ENCODE peak calls at places on chromosome 19, in four cellular contexts. One of them, this sample, is unnamed.

GRCh38 chr19:13262450-13262849 is 112.2 kb downstream of the IER2 start:
- DNase-seq in EL: peak; percentile 57
- DNase-seq in CD8-positive, alpha-beta memory T cell: no peak
- DNase-seq in uterus: no peak
- DNase-seq in this sample: peak; percentile 68

GRCh38 chr19:13906525-13906904 is 514 bp downstream of the CC2D1A start:
- DNase-seq in EL: peak; percentile 9
- DNase-seq in CD8-positive, alpha-beta memory T cell: peak; percentile 64
- DNase-seq in uterus: no peak
- DNase-seq in this sample: no peak

GRCh38 chr19:44653977-44654784 is 10.5 kb downstream of the PVR start:
- DNase-seq in EL: no peak
- DNase-seq in CD8-positive, alpha-beta memory T cell: peak; percentile 73
- DNase-seq in uterus: peak; percentile 40
- DNase-seq in this sample: peak; percentile 52

GRCh38 chr19:3782330-3782729 is 3.9 kb downstream of the MATK start:
- DNase-seq in EL: no peak
- DNase-seq in CD8-positive, alpha-beta memory T cell: no peak
- DNase-seq in uterus: no peak
- DNase-seq in this sample: no peak

GRCh38 chr19:32168606-32169005 is 176.8 kb upstream of the ZNF507 start:
- DNase-seq in EL: no peak
- DNase-seq in CD8-positive, alpha-beta memory T cell: no peak
- DNase-seq in uterus: no peak
- DNase-seq in this sample: no peak

GRCh38 chr19:48741222-48741999 is 1.0 kb upstream of the RASIP1 start:
- DNase-seq in EL: peak; percentile 18
- DNase-seq in CD8-positive, alpha-beta memory T cell: no peak
- DNase-seq in uterus: no peak
- DNase-seq in this sample: no peak

GRCh38 chr19:52070496-52070895 is 21.9 kb upstream of the ZNF432 start:
- DNase-seq in EL: peak; percentile 53
- DNase-seq in CD8-positive, alpha-beta memory T cell: no peak
- DNase-seq in uterus: no peak
- DNase-seq in this sample: no peak

GRCh38 chr19:3140667-3141038 is 4.8 kb downstream of the GNA15 start:
- DNase-seq in EL: peak; percentile 34
- DNase-seq in CD8-positive, alpha-beta memory T cell: no peak
- DNase-seq in uterus: no peak
- DNase-seq in this sample: no peak

GRCh38 chr19:2188708-2189385 is 25.1 kb downstream of the DOT1L start:
- DNase-seq in EL: peak; percentile 46
- DNase-seq in CD8-positive, alpha-beta memory T cell: no peak
- DNase-seq in uterus: no peak
- DNase-seq in this sample: no peak

GRCh38 chr19:32067686-32068085 is 277.7 kb upstream of the ZNF507 start:
- DNase-seq in EL: no peak
- DNase-seq in CD8-positive, alpha-beta memory T cell: no peak
- DNase-seq in uterus: no peak
- DNase-seq in this sample: no peak

GRCh38 chr19:16202320-16203255 is 4.9 kb downstream of the AP1M1 start:
- DNase-seq in EL: no peak
- DNase-seq in CD8-positive, alpha-beta memory T cell: peak; percentile 27
- DNase-seq in uterus: no peak
- DNase-seq in this sample: peak; percentile 65

GRCh38 chr19:16778796-16779411 is 50.3 kb upstream of the SIN3B start:
- DNase-seq in EL: peak; percentile 74
- DNase-seq in CD8-positive, alpha-beta memory T cell: peak; percentile 52
- DNase-seq in uterus: peak; percentile 37
- DNase-seq in this sample: peak; percentile 84

GRCh38 chr19:41922220-41922576 is 6.1 kb downstream of the ERFL start:
- DNase-seq in EL: no peak
- DNase-seq in CD8-positive, alpha-beta memory T cell: no peak
- DNase-seq in uterus: no peak
- DNase-seq in this sample: no peak

GRCh38 chr19:47274891-47275865 is 493 bp downstream of the INAFM1 start:
- DNase-seq in EL: no peak
- DNase-seq in CD8-positive, alpha-beta memory T cell: peak; percentile 62
- DNase-seq in uterus: peak; percentile 62
- DNase-seq in this sample: no peak

GRCh38 chr19:30450101-30450500 is 77.9 kb downstream of the ZNF536 start:
- DNase-seq in EL: no peak
- DNase-seq in CD8-positive, alpha-beta memory T cell: no peak
- DNase-seq in uterus: peak; percentile 48
- DNase-seq in this sample: peak; percentile 66

GRCh38 chr19:53394974-53395839 is at the start of gene ZNF765:
- DNase-seq in EL: peak; percentile 93
- DNase-seq in CD8-positive, alpha-beta memory T cell: peak; percentile 97
- DNase-seq in uterus: peak; percentile 97
- DNase-seq in this sample: peak; percentile 95

GRCh38 chr19:5213667-5214066 is 126.9 kb downstream of the PTPRS start:
- DNase-seq in EL: no peak
- DNase-seq in CD8-positive, alpha-beta memory T cell: no peak
- DNase-seq in uterus: no peak
- DNase-seq in this sample: no peak

GRCh38 chr19:40445006-40445312 is 824 bp upstream of the SERTAD3 start:
- DNase-seq in EL: no peak
- DNase-seq in CD8-positive, alpha-beta memory T cell: no peak
- DNase-seq in uterus: no peak
- DNase-seq in this sample: no peak

GRCh38 chr19:42111811-42112210 is 20.4 kb downstream of the POU2F2 start:
- DNase-seq in EL: peak; percentile 78
- DNase-seq in CD8-positive, alpha-beta memory T cell: no peak
- DNase-seq in uterus: no peak
- DNase-seq in this sample: no peak

GRCh38 chr19:48170817-48171347 is 402 bp downstream of the ZSWIM9 start:
- DNase-seq in EL: no peak
- DNase-seq in CD8-positive, alpha-beta memory T cell: no peak
- DNase-seq in uterus: no peak
- DNase-seq in this sample: no peak

GRCh38 chr19:48175578-48175977 is 5.1 kb downstream of the ZSWIM9 start:
- DNase-seq in EL: no peak
- DNase-seq in CD8-positive, alpha-beta memory T cell: no peak
- DNase-seq in uterus: no peak
- DNase-seq in this sample: no peak

GRCh38 chr19:39916851-39917396 is 17.5 kb downstream of the FCGBP start:
- DNase-seq in EL: no peak
- DNase-seq in CD8-positive, alpha-beta memory T cell: no peak
- DNase-seq in uterus: no peak
- DNase-seq in this sample: no peak

GRCh38 chr19:42655748-42656147 is 61.0 kb upstream of the CEACAM8 start:
- DNase-seq in EL: no peak
- DNase-seq in CD8-positive, alpha-beta memory T cell: no peak
- DNase-seq in uterus: no peak
- DNase-seq in this sample: no peak

GRCh38 chr19:9823816-9824215 is 3.9 kb upstream of the UBL5 start:
- DNase-seq in EL: no peak
- DNase-seq in CD8-positive, alpha-beta memory T cell: no peak
- DNase-seq in uterus: no peak
- DNase-seq in this sample: no peak

GRCh38 chr19:33470686-33471085 is 50.9 kb downstream of the PEPD start:
- DNase-seq in EL: no peak
- DNase-seq in CD8-positive, alpha-beta memory T cell: no peak
- DNase-seq in uterus: no peak
- DNase-seq in this sample: no peak

GRCh38 chr19:1153891-1154730 is 20.0 kb downstream of the SBNO2 start:
- DNase-seq in EL: no peak
- DNase-seq in CD8-positive, alpha-beta memory T cell: no peak
- DNase-seq in uterus: no peak
- DNase-seq in this sample: no peak

GRCh38 chr19:5430237-5430636 is 25.0 kb upstream of the ZNRF4 start:
- DNase-seq in EL: no peak
- DNase-seq in CD8-positive, alpha-beta memory T cell: no peak
- DNase-seq in uterus: no peak
- DNase-seq in this sample: no peak

GRCh38 chr19:1987197-1988187 is 28.0 kb downstream of the BTBD2 start:
- DNase-seq in EL: no peak
- DNase-seq in CD8-positive, alpha-beta memory T cell: no peak
- DNase-seq in uterus: no peak
- DNase-seq in this sample: no peak

This sample was measured in AG08395.